ENCODE peak calls at places on chromosomes 1 and 21, in five cellular contexts. A is heart left ventricle, I is GM12865, F is HFFc6, C is brain microvascular endothelial cell. G is an unnamed sample.
A peak's percentile ranks its signal among the peaks of the same experiment; 100 is the strongest.

GRCh38 chr1:240005997-240006650 is 85.6 kb upstream of the FMN2 start:
- DNase-seq in A (no peak), I (no peak), F (no peak), C (no peak), G (no peak)

GRCh38 chr1:202274611-202275010 is 67.1 kb downstream of the UBE2T start:
- DNase-seq in A (no peak), I (peak; percentile 44), F (no peak), C (peak; percentile 43), G (peak; percentile 41)

GRCh38 chr1:219318826-219319225 is 145.1 kb downstream of the LYPLAL1 start:
- DNase-seq in A (no peak), I (no peak), F (no peak), C (no peak), G (no peak)

GRCh38 chr1:160807242-160807641 is 11.3 kb downstream of the LY9 start:
- DNase-seq in A (no peak), I (no peak), F (no peak), C (no peak), G (no peak)

GRCh38 chr1:1394116-1394515 is 5.0 kb downstream of the CCNL2 start:
- DNase-seq in A (no peak), I (no peak), F (no peak), C (no peak), G (no peak)

GRCh38 chr1:235898126-235898525 is 31.4 kb upstream of the LYST start:
- DNase-seq in A (no peak), I (no peak), F (no peak), C (no peak), G (no peak)

GRCh38 chr1:53257454-53258081 is 19.2 kb upstream of the MAGOH start:
- DNase-seq in A (no peak), I (no peak), F (no peak), C (no peak), G (no peak)

GRCh38 chr1:204961765-204962419 is 81.1 kb upstream of the CNTN2 start:
- DNase-seq in A (no peak), I (no peak), F (no peak), C (no peak), G (no peak)

GRCh38 chr1:52022133-52022532 is 11.5 kb downstream of the KTI12 start:
- DNase-seq in A (no peak), I (no peak), F (no peak), C (no peak), G (no peak)

GRCh38 chr1:29944253-29944652 is 707.9 kb downstream of the PTPRU start:
- DNase-seq in A (no peak), I (no peak), F (no peak), C (no peak), G (no peak)

GRCh38 chr1:52159033-52159789 is 17.3 kb downstream of the ZFYVE9 start:
- DNase-seq in A (no peak), I (no peak), F (peak; percentile 52), C (peak; percentile 14), G (no peak)

GRCh38 chr1:1144122-1144842 is 28.4 kb upstream of the C1orf159 start:
- DNase-seq in A (no peak), I (peak; percentile 65), F (no peak), C (no peak), G (no peak)

GRCh38 chr1:236397173-236397759 is 3.2 kb downstream of the EDARADD start:
- DNase-seq in A (no peak), I (no peak), F (no peak), C (no peak), G (no peak)

GRCh38 chr1:155177918-155178281 is 4.3 kb downstream of the TRIM46 start:
- DNase-seq in A (no peak), I (no peak), F (no peak), C (no peak), G (peak; percentile 49)

GRCh38 chr1:168396940-168397680 is 116.4 kb downstream of the TBX19 start:
- DNase-seq in A (no peak), I (no peak), F (peak; percentile 55), C (no peak), G (no peak)

GRCh38 chr1:3891329-3891867 is 8.7 kb downstream of the C1orf174 start:
- DNase-seq in A (no peak), I (no peak), F (no peak), C (no peak), G (no peak)

GRCh38 chr1:203652718-203653461 is 26.3 kb downstream of the ATP2B4 start:
- DNase-seq in A (no peak), I (peak; percentile 80), F (no peak), C (no peak), G (no peak)

GRCh38 chr1:203036135-203036534 is 9.8 kb downstream of the PPFIA4 start:
- DNase-seq in A (no peak), I (no peak), F (no peak), C (no peak), G (no peak)

GRCh38 chr1:99737016-99737415 is 29.4 kb downstream of the FRRS1 start:
- DNase-seq in A (peak; percentile 21), I (peak; percentile 24), F (peak; percentile 51), C (peak; percentile 73), G (no peak)

GRCh38 chr1:233295775-233296322 is 324 bp upstream of the PCNX2 start:
- DNase-seq in A (no peak), I (no peak), F (no peak), C (no peak), G (no peak)

GRCh38 chr1:39269791-39270342 is 65.4 kb downstream of the MACF1 start:
- DNase-seq in A (no peak), I (peak; percentile 92), F (no peak), C (no peak), G (no peak)

GRCh38 chr1:24536391-24536840 is 19.5 kb upstream of the NCMAP start:
- DNase-seq in A (no peak), I (peak; percentile 79), F (no peak), C (no peak), G (no peak)

GRCh38 chr1:59545830-59546229 is 248.9 kb downstream of the FGGY start:
- DNase-seq in A (no peak), I (no peak), F (no peak), C (no peak), G (no peak)

GRCh38 chr1:17791464-17791863 is 36.3 kb downstream of the ACTL8 start:
- DNase-seq in A (no peak), I (no peak), F (no peak), C (no peak), G (peak; percentile 28)

GRCh38 chr1:67213164-67213563 is 46.9 kb downstream of the IL23R start:
- DNase-seq in A (no peak), I (peak; percentile 54), F (peak; percentile 11), C (no peak), G (no peak)
- TF ChIP-seq CTCF in A (peak; percentile 45), I (peak; percentile 54), F (peak; percentile 75), C (peak; percentile 78), G (peak; percentile 25)

GRCh38 chr21:38968887-38969543 is 163.3 kb downstream of the ETS2 start:
- DNase-seq in A (no peak), I (no peak), F (no peak), C (no peak), G (no peak)
- TF ChIP-seq CTCF in A (no peak), I (no peak), F (no peak), C (no peak), G (no peak)

GRCh38 chr1:88877382-88877825 is 14.0 kb downstream of the GTF2B start:
- DNase-seq in A (no peak), I (no peak), F (peak; percentile 28), C (peak; percentile 12), G (no peak)
- TF ChIP-seq CTCF in A (peak; percentile 70), I (peak; percentile 32), F (peak; percentile 90), C (peak; percentile 26), G (peak; percentile 47)

GRCh38 chr1:100928128-100928527 is 32.2 kb downstream of the SLC30A7 start:
- DNase-seq in A (no peak), I (no peak), F (no peak), C (no peak), G (no peak)
- TF ChIP-seq CTCF in A (peak; percentile 21), I (no peak), F (peak; percentile 32), C (peak; percentile 25), G (no peak)

GRCh38 chr1:237695878-237696277 is 194.8 kb downstream of the ZP4 start:
- DNase-seq in A (peak; percentile 35), I (no peak), F (no peak), C (no peak), G (no peak)
- TF ChIP-seq CTCF in A (no peak), I (no peak), F (no peak), C (no peak), G (no peak)

GRCh38 chr1:28720376-28720775 is 16.4 kb upstream of the YTHDF2 start:
- DNase-seq in A (no peak), I (no peak), F (no peak), C (no peak), G (no peak)
- TF ChIP-seq CTCF in A (no peak), I (no peak), F (no peak), C (no peak), G (no peak)

DNA sequence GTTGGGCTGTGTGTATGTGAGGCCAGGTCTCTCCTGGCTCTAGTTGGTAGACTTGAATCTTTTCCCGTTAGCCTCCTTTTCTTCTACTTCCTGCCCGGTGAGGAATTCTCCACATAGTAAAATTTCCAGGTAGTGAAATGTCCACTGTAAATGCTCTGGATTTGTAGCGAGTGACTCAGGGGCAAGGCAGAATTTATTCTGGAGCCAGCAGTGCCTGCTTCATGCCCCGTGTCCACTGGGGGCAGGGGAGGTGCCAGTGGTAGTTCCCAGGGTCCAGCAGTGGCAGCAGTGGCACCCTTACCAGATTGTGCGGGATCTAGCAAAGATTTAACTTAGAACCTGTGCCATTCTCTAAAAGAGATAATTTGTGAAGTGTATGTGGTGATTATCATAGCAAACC is 74.5 kb upstream of the USP24 start:
- DNase-seq in A (no peak), I (no peak), F (no peak), C (no peak), G (no peak)
- TF ChIP-seq CTCF in A (no peak), I (no peak), F (peak; percentile 62), C (peak; percentile 14), G (no peak)

GRCh38 chr21:41861987-41862386 is 17.2 kb downstream of the PRDM15 start:
- DNase-seq in A (no peak), I (peak; percentile 83), F (no peak), C (no peak), G (no peak)
- TF ChIP-seq CTCF in A (no peak), I (peak; percentile 57), F (peak; percentile 35), C (peak; percentile 1), G (no peak)

GRCh38 chr1:32411261-32411660 is 17.0 kb upstream of the BSDC1 start:
- DNase-seq in A (no peak), I (no peak), F (no peak), C (no peak), G (no peak)
- TF ChIP-seq CTCF in A (no peak), I (no peak), F (no peak), C (no peak), G (no peak)

DNA sequence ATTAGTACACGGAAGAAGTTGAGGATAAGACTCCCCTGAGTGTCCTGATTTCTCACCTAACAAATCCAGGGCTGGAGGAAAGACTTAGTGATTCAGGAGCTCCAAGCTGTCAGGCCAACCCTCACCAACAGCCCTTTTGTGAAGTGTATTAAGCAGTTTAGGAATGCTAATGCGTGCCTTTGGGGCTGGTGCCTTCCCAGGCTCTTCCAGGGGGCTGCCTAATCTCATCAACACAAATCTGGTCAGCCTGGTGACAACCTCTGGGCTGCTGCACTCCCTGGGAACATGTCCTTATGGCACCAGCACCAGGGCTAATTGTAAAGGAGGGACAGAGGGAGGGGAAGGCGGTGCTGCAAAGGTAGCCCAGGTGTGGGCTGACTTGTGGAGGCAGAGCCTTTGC is 15.5 kb downstream of the CSMD2 start:
- DNase-seq in A (no peak), I (no peak), F (no peak), C (no peak), G (no peak)
- TF ChIP-seq CTCF in A (no peak), I (no peak), F (no peak), C (no peak), G (no peak)